ENCODE peak calls at places on chromosomes 13 and 19, in seven cellular contexts. E is IMR-90; D is CD8-positive, alpha-beta memory T cell; H is BJ; L is GM04504; I is stimulated activated naive CD4-positive, alpha-beta T cell; V is HS-5. M is an unnamed sample.
A peak's percentile ranks its signal among the peaks of the same experiment; 100 is the strongest.

GRCh38 chr13:95117092-95117491 is 184.2 kb downstream of the ABCC4 start:
- DNase-seq in H (no peak), L (no peak), V (no peak), D (no peak), I (no peak), E (no peak), M (no peak)

GRCh38 chr13:46567671-46568070 is 14.7 kb downstream of the LRCH1 start:
- DNase-seq in D (no peak), I (no peak), V (no peak), E (no peak), L (no peak), H (no peak), M (no peak)

GRCh38 chr13:50340146-50340545 is 324.9 kb downstream of the KCNRG start:
- DNase-seq in E (no peak), V (no peak), D (no peak), L (no peak), I (no peak), H (no peak), M (no peak)

GRCh38 chr13:79528356-79528755 is 47.4 kb downstream of the NDFIP2 start:
- DNase-seq in I (no peak), H (no peak), L (no peak), V (no peak), E (peak; percentile 25), D (no peak), M (no peak)

GRCh38 chr19:47518854-47519253 is 4.0 kb upstream of the NAPA start:
- DNase-seq in D (no peak), I (no peak), L (no peak), E (no peak), H (no peak), V (no peak), M (no peak)

GRCh38 chr19:11054200-11054599 is 35.1 kb upstream of the LDLR start:
- DNase-seq in H (no peak), V (no peak), D (no peak), E (no peak), L (no peak), I (no peak), M (no peak)

GRCh38 chr13:23671367-23671766 is 101.2 kb downstream of the TNFRSF19 start:
- DNase-seq in H (no peak), V (no peak), E (no peak), I (no peak), D (no peak), L (no peak), M (no peak)

GRCh38 chr13:76816394-76816793 is 69.8 kb downstream of the KCTD12 start:
- DNase-seq in E (no peak), V (no peak), H (no peak), I (no peak), L (no peak), D (no peak), M (no peak)

GRCh38 chr19:10471909-10472308 is 31.2 kb downstream of the KEAP1 start:
- DNase-seq in E (peak; percentile 47), L (no peak), H (no peak), I (no peak), V (no peak), D (no peak), M (no peak)

GRCh38 chr13:42211704-42212103 is 60.2 kb upstream of the AKAP11 start:
- DNase-seq in D (no peak), I (no peak), V (peak; percentile 2), H (peak; percentile 4), L (no peak), E (peak; percentile 64), M (no peak)

GRCh38 chr19:13972368-13973155 is 20.3 kb downstream of the DCAF15 start:
- DNase-seq in L (no peak), E (no peak), D (no peak), I (no peak), V (no peak), H (no peak), M (no peak)

GRCh38 chr13:113604186-113604585 is 19.6 kb downstream of the TFDP1 start:
- DNase-seq in I (no peak), E (no peak), L (no peak), D (no peak), V (no peak), H (no peak), M (no peak)

GRCh38 chr13:98144501-98145350 is 1.8 kb downstream of the FARP1 start:
- DNase-seq in L (no peak), E (peak; percentile 77), V (no peak), D (no peak), H (peak; percentile 13), I (no peak), M (no peak)

GRCh38 chr19:18768997-18769891 is 21.9 kb downstream of the COMP start:
- DNase-seq in H (no peak), D (no peak), I (no peak), L (no peak), E (no peak), V (no peak), M (no peak)

GRCh38 chr19:4980087-4980486 is 11.2 kb downstream of the KDM4B start:
- DNase-seq in I (no peak), L (no peak), D (no peak), H (no peak), E (no peak), V (no peak), M (no peak)

GRCh38 chr13:79810671-79811070 is 329.7 kb downstream of the NDFIP2 start:
- DNase-seq in E (peak; percentile 58), V (peak; percentile 18), I (no peak), D (no peak), L (peak; percentile 12), H (peak; percentile 32), M (no peak)

GRCh38 chr19:37114001-37114400 is 35.8 kb downstream of the ZNF420 start:
- DNase-seq in D (no peak), L (no peak), H (no peak), V (no peak), E (no peak), I (no peak), M (no peak)

GRCh38 chr13:18959229-18959628 is 222.4 kb downstream of the TUBA3C start:
- DNase-seq in L (no peak), E (no peak), V (no peak), I (no peak), H (no peak), D (no peak), M (no peak)

GRCh38 chr13:34939771-34940170 is 2.3 kb upstream of the NBEA start:
- DNase-seq in L (no peak), V (no peak), E (no peak), I (no peak), D (no peak), H (no peak), M (no peak)